ENCODE peak calls at places on chromosomes 11 and 22, in eight cellular contexts. Y, G, X, M, O, L, U and S are unnamed samples.

GRCh38 chr22:43449205-43449830 is 37.5 kb downstream of the MPPED1 start:
- DNase-seq in Y (no peak), G (no peak), X (no peak), M (no peak), O (no peak), L (no peak), U (no peak), S (no peak)

GRCh38 chr11:86704710-86705109 is 32.3 kb upstream of the ME3 start:
- DNase-seq in Y (no peak), G (no peak), X (no peak), M (no peak), O (no peak), L (no peak), U (no peak), S (no peak)

GRCh38 chr11:70364745-70365535 is 33.4 kb upstream of the CTTN start:
- DNase-seq in Y (no peak), G (peak; percentile 84), X (no peak), M (no peak), O (peak; percentile 63), L (no peak), U (no peak), S (no peak)

GRCh38 chr11:61828629-61829407 is 718 bp downstream of the FADS2 start:
- DNase-seq in Y (no peak), G (no peak), X (peak; percentile 57), M (peak; percentile 30), O (peak; percentile 45), L (peak; percentile 35), U (no peak), S (peak; percentile 75)

GRCh38 chr11:64015935-64016468 is 19.7 kb upstream of the FLRT1 start:
- DNase-seq in Y (no peak), G (no peak), X (no peak), M (no peak), O (no peak), L (no peak), U (no peak), S (no peak)

GRCh38 chr11:127998421-127998820 is 588.9 kb downstream of the ETS1 start:
- DNase-seq in Y (no peak), G (no peak), X (no peak), M (no peak), O (no peak), L (no peak), U (no peak), S (no peak)

GRCh38 chr22:33766056-33766455 is 154.2 kb downstream of the LARGE1 start:
- DNase-seq in Y (no peak), G (no peak), X (no peak), M (no peak), O (no peak), L (no peak), U (no peak), S (no peak)

GRCh38 chr11:112995423-112996084 is 34.3 kb downstream of the NCAM1 start:
- DNase-seq in Y (no peak), G (no peak), X (no peak), M (no peak), O (no peak), L (no peak), U (no peak), S (no peak)

GRCh38 chr22:17398159-17398558 is 28.9 kb downstream of the CECR2 start:
- DNase-seq in Y (no peak), G (no peak), X (no peak), M (no peak), O (no peak), L (no peak), U (no peak), S (no peak)

GRCh38 chr11:77126861-77127673 is 979 bp upstream of the MYO7A start:
- DNase-seq in Y (peak; percentile 30), G (peak; percentile 15), X (peak; percentile 64), M (peak; percentile 57), O (peak; percentile 67), L (peak; percentile 63), U (peak; percentile 67), S (peak; percentile 69)

GRCh38 chr22:23072911-23073491 is 2.7 kb downstream of the GNAZ start:
- DNase-seq in Y (no peak), G (no peak), X (no peak), M (peak; percentile 19), O (no peak), L (no peak), U (no peak), S (no peak)

GRCh38 chr11:11605821-11606450 is 15.9 kb downstream of the GALNT18 start:
- DNase-seq in Y (no peak), G (no peak), X (no peak), M (no peak), O (no peak), L (no peak), U (no peak), S (no peak)

GRCh38 chr11:2525941-2526807 is 81.4 kb downstream of the KCNQ1 start:
- DNase-seq in Y (no peak), G (no peak), X (no peak), M (no peak), O (no peak), L (no peak), U (no peak), S (peak; percentile 10)

GRCh38 chr11:102111787-102112653 is 1.8 kb downstream of the YAP1 start:
- DNase-seq in Y (no peak), G (no peak), X (no peak), M (no peak), O (no peak), L (no peak), U (no peak), S (no peak)

GRCh38 chr11:16468735-16469446 is 112.5 kb upstream of the SOX6 start:
- DNase-seq in Y (no peak), G (no peak), X (no peak), M (no peak), O (no peak), L (no peak), U (no peak), S (no peak)

GRCh38 chr22:44891293-44891747 is 118.5 kb downstream of the PHF21B start:
- DNase-seq in Y (no peak), G (no peak), X (no peak), M (no peak), O (no peak), L (no peak), U (no peak), S (no peak)

GRCh38 chr11:114179234-114179941 is 116.8 kb upstream of the NNMT start:
- DNase-seq in Y (peak; percentile 26), G (no peak), X (no peak), M (no peak), O (no peak), L (no peak), U (no peak), S (no peak)

GRCh38 chr11:64713031-64713780 is 9.8 kb downstream of the NRXN2 start:
- DNase-seq in Y (no peak), G (no peak), X (no peak), M (no peak), O (no peak), L (no peak), U (no peak), S (no peak)

GRCh38 chr22:19853879-19854777 is 546 bp downstream of the GNB1L start:
- DNase-seq in Y (peak; percentile 32), G (no peak), X (no peak), M (peak; percentile 17), O (no peak), L (peak; percentile 36), U (no peak), S (no peak)

GRCh38 chr11:39078465-39078864 is 2381.0 kb downstream of the LRRC4C start:
- DNase-seq in Y (no peak), G (no peak), X (no peak), M (no peak), O (no peak), L (no peak), U (no peak), S (no peak)

GRCh38 chr11:7031346-7031957 is 11.2 kb downstream of the NLRP14 start:
- DNase-seq in Y (peak; percentile 35), G (no peak), X (no peak), M (no peak), O (no peak), L (no peak), U (no peak), S (no peak)